ENCODE peak calls at places on chromosomes 2 and 18, in four cellular contexts. S, A, R and Y are unnamed samples.
A peak's percentile ranks its signal among the peaks of the same experiment; 100 is the strongest.

GRCh38 chr2:144131042-144131441 is 388.9 kb downstream of the ZEB2 start:
- DNase-seq in S (no peak), A (peak; percentile 60), R (no peak), Y (no peak)

GRCh38 chr18:13879492-13879891 is 35.8 kb downstream of the MC2R start:
- DNase-seq in S (no peak), A (no peak), R (no peak), Y (no peak)

GRCh38 chr18:29076645-29077044 is 899.7 kb upstream of the CDH2 start:
- DNase-seq in S (no peak), A (no peak), R (no peak), Y (no peak)

GRCh38 chr18:7417742-7418141 is 149.4 kb upstream of the PTPRM start:
- DNase-seq in S (no peak), A (peak; percentile 57), R (no peak), Y (no peak)

GRCh38 chr2:19132967-19133366 is 225.5 kb downstream of the OSR1 start:
- DNase-seq in S (no peak), A (no peak), R (no peak), Y (no peak)

GRCh38 chr2:76678358-76679024 is 843.7 kb downstream of the LRRTM4 start:
- DNase-seq in S (no peak), A (no peak), R (no peak), Y (no peak)

GRCh38 chr2:18899725-18900124 is 310.4 kb upstream of the NT5C1B start:
- DNase-seq in S (no peak), A (no peak), R (no peak), Y (no peak)

GRCh38 chr2:54208364-54209240 is 47.4 kb downstream of the TSPYL6 start:
- DNase-seq in S (no peak), A (peak; percentile 74), R (no peak), Y (no peak)

GRCh38 chr2:64807417-64807816 is 153.7 kb upstream of the SERTAD2 start:
- DNase-seq in S (no peak), A (peak; percentile 100), R (no peak), Y (no peak)

GRCh38 chr2:18209934-18210639 is 331.6 kb downstream of the KCNS3 start:
- DNase-seq in S (no peak), A (peak; percentile 31), R (no peak), Y (no peak)

GRCh38 chr2:235358981-235359471 is 134.8 kb upstream of the AGAP1 start:
- DNase-seq in S (no peak), A (peak; percentile 67), R (no peak), Y (no peak)

GRCh38 chr2:57877811-57878572 is 168.6 kb upstream of the VRK2 start:
- DNase-seq in S (no peak), A (no peak), R (no peak), Y (no peak)

GRCh38 chr2:62531594-62531993 is 25.6 kb upstream of the TMEM17 start:
- DNase-seq in S (no peak), A (no peak), R (no peak), Y (no peak)

GRCh38 chr2:219627105-219628100 is at the start of gene SLC4A3:
- DNase-seq in S (peak; percentile 33), A (peak; percentile 67), R (no peak), Y (no peak)

GRCh38 chr2:240431663-240432424 is 3.6 kb upstream of the GPC1 start:
- DNase-seq in S (no peak), A (no peak), R (peak; percentile 8), Y (no peak)

GRCh38 chr2:218395826-218396687 is 3.6 kb upstream of the CTDSP1 start:
- DNase-seq in S (peak; percentile 94), A (peak; percentile 95), R (peak; percentile 95), Y (peak; percentile 93)

GRCh38 chr2:160561551-160562280 is 68.1 kb upstream of the RBMS1 start:
- DNase-seq in S (no peak), A (peak; percentile 55), R (no peak), Y (no peak)

GRCh38 chr2:18149660-18150246 is 271.3 kb downstream of the KCNS3 start:
- DNase-seq in S (no peak), A (peak; percentile 67), R (no peak), Y (no peak)

GRCh38 chr2:115083216-115083615 is 640.8 kb downstream of the DPP10 start:
- DNase-seq in S (no peak), A (no peak), R (no peak), Y (peak; percentile 17)

GRCh38 chr2:219634951-219635751 is 7.7 kb downstream of the SLC4A3 start:
- DNase-seq in S (no peak), A (no peak), R (no peak), Y (no peak)

GRCh38 chr2:113240150-113240914 is 38.4 kb downstream of the PAX8 start:
- DNase-seq in S (peak; percentile 89), A (peak; percentile 92), R (peak; percentile 87), Y (peak; percentile 64)

GRCh38 chr18:72819050-72819449 is 48.7 kb downstream of the NETO1 start:
- DNase-seq in S (no peak), A (no peak), R (no peak), Y (no peak)

GRCh38 chr2:10790228-10790973 is 22.2 kb downstream of the PDIA6 start:
- DNase-seq in S (no peak), A (no peak), R (no peak), Y (no peak)

GRCh38 chr2:172836386-172837200 is 100.9 kb downstream of the RAPGEF4 start:
- DNase-seq in S (no peak), A (peak; percentile 79), R (no peak), Y (no peak)

GRCh38 chr18:14100503-14101286 is 31.5 kb downstream of the ZNF519 start:
- DNase-seq in S (no peak), A (no peak), R (no peak), Y (no peak)

GRCh38 chr2:10733980-10734379 is 12.6 kb downstream of the ATP6V1C2 start:
- DNase-seq in S (no peak), A (no peak), R (no peak), Y (no peak)

GRCh38 chr18:11040823-11041712 is 108.3 kb downstream of the PIEZO2 start:
- DNase-seq in S (peak; percentile 68), A (peak; percentile 72), R (peak; percentile 69), Y (peak; percentile 47)

GRCh38 chr2:241570961-241571581 is 12.5 kb downstream of the BOK start:
- DNase-seq in S (no peak), A (no peak), R (no peak), Y (no peak)

GRCh38 chr18:55862693-55863485 is 274.9 kb upstream of the TCF4 start:
- DNase-seq in S (no peak), A (peak; percentile 51), R (no peak), Y (no peak)

GRCh38 chr2:241593271-241593670 is 34.7 kb downstream of the BOK start:
- DNase-seq in S (no peak), A (no peak), R (no peak), Y (no peak)

GRCh38 chr2:1162768-1163584 is 212.3 kb downstream of the SNTG2 start:
- DNase-seq in S (no peak), A (no peak), R (no peak), Y (no peak)

GRCh38 chr18:58552057-58552461 is 76.8 kb downstream of the ALPK2 start:
- DNase-seq in S (no peak), A (peak; percentile 43), R (no peak), Y (no peak)

GRCh38 chr2:73981081-73981968 is 3.4 kb upstream of the TET3 start:
- DNase-seq in S (no peak), A (peak; percentile 67), R (peak; percentile 27), Y (no peak)

GRCh38 chr18:9614401-9615279 is at the start of gene PPP4R1:
- DNase-seq in S (peak; percentile 85), A (peak; percentile 87), R (peak; percentile 81), Y (peak; percentile 62)

DNA sequence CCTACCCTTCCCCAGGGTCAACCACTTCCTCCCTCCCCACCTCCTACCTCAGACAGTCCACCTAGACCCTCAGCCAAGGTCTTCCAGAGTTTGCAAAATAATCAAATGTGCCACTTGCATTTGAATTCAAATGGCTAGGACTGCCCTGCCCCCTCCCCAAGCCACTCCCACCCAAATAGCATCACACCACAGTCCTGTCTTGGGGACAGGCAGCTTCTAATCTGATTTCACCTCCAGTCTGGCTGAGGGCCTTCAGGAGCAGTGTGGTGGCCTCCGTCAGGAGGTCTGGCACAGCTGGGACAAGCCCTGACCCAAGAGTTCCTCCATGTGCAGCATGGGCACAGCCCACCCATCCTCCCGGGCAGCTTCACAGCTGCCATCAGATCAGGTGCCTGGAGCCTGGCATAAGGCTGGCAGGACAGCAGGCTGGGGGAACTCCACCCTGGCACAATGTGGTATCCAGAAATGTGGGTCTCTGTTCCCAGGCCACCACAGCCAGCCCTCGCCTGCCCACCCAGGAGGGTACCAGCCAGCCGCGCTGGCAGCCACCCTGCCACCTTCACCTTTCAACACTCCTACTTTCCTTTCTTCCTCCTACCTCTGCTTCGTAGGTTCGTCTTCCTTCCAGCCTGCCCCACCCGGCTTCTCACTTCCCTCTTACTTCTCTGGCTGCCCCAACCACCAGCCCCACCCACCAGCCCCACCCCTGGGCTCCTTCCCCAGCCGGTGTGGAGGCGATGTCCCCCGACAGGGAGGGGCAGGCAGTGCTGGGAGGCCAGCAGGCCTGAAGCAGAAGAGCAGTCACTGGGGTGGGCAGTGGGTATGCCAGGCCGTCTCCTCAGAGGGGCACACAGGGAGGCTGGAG is at the start of gene CAPG:
- DNase-seq in S (no peak), A (peak; percentile 57), R (no peak), Y (no peak)
- H3K27ac ChIP-seq in S (peak within 1 kb of the TSS; percentile 56), A (peak within 1 kb of the TSS; percentile 69), R (no peak within 1 kb of the TSS), Y (peak within 1 kb of the TSS; percentile 45)

GRCh38 chr2:120012363-120012762 is 514 bp upstream of the EPB41L5 start:
- DNase-seq in S (no peak), A (peak; percentile 12), R (no peak), Y (no peak)
- H3K27ac ChIP-seq in S (peak overlapping the region; percentile 100), A (no peak overlapping the region), R (peak overlapping the region; percentile 100), Y (peak overlapping the region; percentile 59)

DNA sequence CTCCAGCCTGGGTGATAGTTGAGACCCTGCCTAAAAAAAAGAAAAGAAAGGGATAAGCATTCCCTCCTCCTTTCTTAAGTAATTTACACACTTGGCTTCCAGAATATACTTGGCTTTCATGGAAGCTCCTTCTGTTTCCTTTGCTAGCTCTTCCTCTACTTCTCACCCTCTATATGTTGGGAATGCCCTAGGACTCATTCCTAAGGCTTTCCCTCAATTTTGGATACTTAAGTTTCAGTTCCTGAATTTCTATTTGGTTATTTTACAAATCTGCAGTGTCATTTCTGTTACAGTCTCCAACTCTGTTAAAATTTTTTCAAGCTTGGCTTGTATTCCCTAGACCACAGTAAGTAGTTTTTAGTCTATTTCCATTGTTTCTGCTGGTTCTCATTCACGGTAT is 23.6 kb downstream of the SP3 start:
- DNase-seq in S (no peak), A (no peak), R (no peak), Y (no peak)
- H3K27ac ChIP-seq in S (no peak overlapping the region), A (no peak overlapping the region), R (no peak overlapping the region), Y (no peak overlapping the region)

GRCh38 chr18:63348508-63349136 is 18.4 kb downstream of the KDSR start:
- DNase-seq in S (no peak), A (no peak), R (no peak), Y (no peak)
- H3K27ac ChIP-seq in S (no peak overlapping the region), A (no peak overlapping the region), R (no peak overlapping the region), Y (no peak overlapping the region)